ENCODE peak calls at places on chromosomes 12 and 14, in seven cellular contexts. J is breast epithelium, P is K562, T is Panc1, O is HepG2, M is stomach, A is upper lobe of left lung. N is an unnamed sample. For H3K9me3, the result is how much of the 10 kb centered on the place peaks cover.

GRCh38 chr14:88063807-88064206 is 58.9 kb downstream of the GPR65 start:
- DNase-seq in O (no peak), A (no peak), P (peak), J (no peak), M (no peak), T (no peak), N (no peak)

GRCh38 chr12:117963836-117964235 is 5.0 kb downstream of the KSR2 start:
- DNase-seq in O (no peak), P (no peak), M (no peak), A (no peak), J (no peak), T (no peak), N (no peak)

GRCh38 chr12:104668274-104668718 is 211.5 kb downstream of the CHST11 start:
- DNase-seq in M (no peak), A (no peak), T (no peak), P (peak), J (no peak), O (no peak), N (no peak)

GRCh38 chr14:68759912-68760311 is 33.0 kb downstream of the ZFP36L1 start:
- DNase-seq in M (no peak), J (no peak), P (no peak), O (no peak), A (no peak), T (no peak), N (no peak)

GRCh38 chr14:45811155-45811554 is 558.2 kb upstream of the MIS18BP1 start:
- DNase-seq in P (no peak), A (no peak), T (no peak), M (no peak), J (no peak), O (no peak), N (no peak)

GRCh38 chr12:123153906-123154305 is 3.0 kb upstream of the PITPNM2 start:
- DNase-seq in O (no peak), P (no peak), A (no peak), J (no peak), M (no peak), T (no peak), N (no peak)

GRCh38 chr12:46660276-46660675 is 165.5 kb downstream of the SLC38A4 start:
- DNase-seq in P (no peak), M (no peak), O (no peak), J (no peak), A (no peak), T (no peak), N (no peak)

GRCh38 chr12:32568241-32568640 is 110.9 kb upstream of the DNM1L start:
- DNase-seq in T (peak), A (no peak), J (no peak), P (no peak), M (no peak), O (peak), N (no peak)

GRCh38 chr14:68633131-68633991 is 159.5 kb downstream of the ZFP36L1 start:
- DNase-seq in M (no peak), A (no peak), O (no peak), P (no peak), T (no peak), J (no peak), N (peak)

GRCh38 chr12:54173906-54174471 is 14.8 kb downstream of the SMUG1 start:
- DNase-seq in M (no peak), A (no peak), J (no peak), T (no peak), O (no peak), P (no peak), N (no peak)

GRCh38 chr12:50955288-50955687 is 2.9 kb downstream of the HIGD1C start:
- DNase-seq in O (no peak), A (no peak), M (no peak), T (no peak), P (no peak), J (no peak), N (no peak)

GRCh38 chr14:93962701-93963601 is 13.4 kb downstream of the ASB2 start:
- DNase-seq in P (no peak), A (no peak), J (no peak), M (no peak), T (no peak), O (no peak), N (no peak)

GRCh38 chr12:131047789-131048610 is 94.3 kb downstream of the ADGRD1 start:
- DNase-seq in A (peak), O (no peak), J (no peak), T (no peak), M (no peak), P (no peak), N (no peak)

GRCh38 chr12:11622774-11623375 is 26.6 kb upstream of the ETV6 start:
- DNase-seq in O (no peak), A (no peak), T (no peak), P (no peak), M (no peak), J (no peak), N (no peak)

GRCh38 chr12:42589465-42590323 is at the start of gene PRICKLE1:
- DNase-seq in J (no peak), M (peak), T (no peak), O (no peak), A (peak), P (peak), N (no peak)

GRCh38 chr14:94009767-94010166 is 12.7 kb downstream of the CCDC197 start:
- DNase-seq in M (no peak), P (no peak), T (no peak), A (no peak), O (no peak), J (no peak), N (no peak)

GRCh38 chr14:88168498-88169165 is 154.4 kb downstream of the KCNK10 start:
- DNase-seq in J (no peak), O (peak), P (peak), A (peak), T (peak), M (peak), N (no peak)

GRCh38 chr12:65877836-65878235 is 53.6 kb downstream of the HMGA2 start:
- DNase-seq in T (no peak), J (no peak), P (no peak), M (no peak), A (no peak), O (no peak), N (no peak)

GRCh38 chr14:65208548-65208947 is 106.2 kb upstream of the MAX start:
- DNase-seq in J (no peak), M (no peak), A (peak), O (no peak), P (no peak), T (no peak), N (no peak)

GRCh38 chr12:100593490-100593889 is 20.0 kb downstream of the GAS2L3 start:
- DNase-seq in P (no peak), T (no peak), J (no peak), O (peak), A (no peak), M (no peak), N (no peak)

GRCh38 chr14:104724407-104724980 is 465 bp downstream of the ADSS1 start:
- DNase-seq in P (peak), A (no peak), O (no peak), T (no peak), M (peak), J (no peak), N (no peak)

GRCh38 chr12:117494833-117495714 is 133.6 kb upstream of the NOS1 start:
- DNase-seq in P (no peak), J (no peak), O (peak), A (no peak), M (peak), T (no peak), N (no peak)

GRCh38 chr14:100861188-100861936 is 35.4 kb downstream of the MEG3 start:
- DNase-seq in T (no peak), P (no peak), M (no peak), A (peak), J (no peak), O (no peak), N (no peak)

GRCh38 chr12:43893670-43894069 is 57.8 kb downstream of the TMEM117 start:
- DNase-seq in A (no peak), J (no peak), T (no peak), M (no peak), P (no peak), O (no peak), N (no peak)

GRCh38 chr12:108807476-108807875 is 49.9 kb downstream of the SSH1 start:
- DNase-seq in O (no peak), J (no peak), P (no peak), M (no peak), T (no peak), A (peak), N (no peak)

GRCh38 chr12:18332173-18332572 is 70.9 kb downstream of the PIK3C2G start:
- DNase-seq in T (no peak), J (no peak), P (no peak), A (no peak), O (no peak), M (no peak), N (no peak)

GRCh38 chr14:61489002-61489401 is 167.6 kb downstream of the PRKCH start:
- DNase-seq in A (no peak), P (peak), J (no peak), O (no peak), T (no peak), M (no peak), N (no peak)

GRCh38 chr12:30795410-30795659 is 40.6 kb upstream of the CAPRIN2 start:
- DNase-seq in J (no peak), O (no peak), M (no peak), P (no peak), A (no peak), T (no peak), N (no peak)

GRCh38 chr12:75196865-75197264 is 12.8 kb downstream of the KCNC2 start:
- DNase-seq in A (no peak), M (no peak), J (no peak), T (no peak), O (no peak), P (no peak), N (no peak)

GRCh38 chr12:31033146-31033545 is 40.5 kb upstream of the DDX11 start:
- DNase-seq in P (no peak), A (no peak), M (no peak), O (no peak), J (no peak), T (no peak), N (peak)

GRCh38 chr12:57454566-57455373 is at the start of gene INHBE:
- DNase-seq in T (no peak), J (no peak), P (peak), M (no peak), A (no peak), O (peak), N (no peak)

GRCh38 chr14:65035049-65035448 is 48.4 kb downstream of the FNTB start:
- DNase-seq in T (no peak), P (no peak), M (peak), O (no peak), J (no peak), A (peak), N (no peak)

GRCh38 chr12:65602579-65603295 is 221.5 kb upstream of the HMGA2 start:
- DNase-seq in A (peak), J (peak), O (peak), M (peak), T (peak), P (peak), N (no peak)

GRCh38 chr12:94429191-94429590 is 30.5 kb downstream of the CEP83 start:
- DNase-seq in T (no peak), A (no peak), O (no peak), P (no peak), J (no peak), M (no peak), N (no peak)

GRCh38 chr12:56188786-56189335 is 422 bp downstream of the SMARCC2 start:
- DNase-seq in M (no peak), J (no peak), P (peak), T (no peak), O (no peak), A (no peak), N (no peak)

GRCh38 chr14:79161576-79161975 is 991.4 kb downstream of the NRXN3 start:
- DNase-seq in A (no peak), P (no peak), T (no peak), J (no peak), O (no peak), M (no peak), N (no peak)

GRCh38 chr12:84730561-84731162 is 181.9 kb downstream of the SLC6A15 start:
- DNase-seq in O (no peak), A (no peak), P (no peak), M (no peak), T (no peak), J (no peak), N (no peak)

DNA sequence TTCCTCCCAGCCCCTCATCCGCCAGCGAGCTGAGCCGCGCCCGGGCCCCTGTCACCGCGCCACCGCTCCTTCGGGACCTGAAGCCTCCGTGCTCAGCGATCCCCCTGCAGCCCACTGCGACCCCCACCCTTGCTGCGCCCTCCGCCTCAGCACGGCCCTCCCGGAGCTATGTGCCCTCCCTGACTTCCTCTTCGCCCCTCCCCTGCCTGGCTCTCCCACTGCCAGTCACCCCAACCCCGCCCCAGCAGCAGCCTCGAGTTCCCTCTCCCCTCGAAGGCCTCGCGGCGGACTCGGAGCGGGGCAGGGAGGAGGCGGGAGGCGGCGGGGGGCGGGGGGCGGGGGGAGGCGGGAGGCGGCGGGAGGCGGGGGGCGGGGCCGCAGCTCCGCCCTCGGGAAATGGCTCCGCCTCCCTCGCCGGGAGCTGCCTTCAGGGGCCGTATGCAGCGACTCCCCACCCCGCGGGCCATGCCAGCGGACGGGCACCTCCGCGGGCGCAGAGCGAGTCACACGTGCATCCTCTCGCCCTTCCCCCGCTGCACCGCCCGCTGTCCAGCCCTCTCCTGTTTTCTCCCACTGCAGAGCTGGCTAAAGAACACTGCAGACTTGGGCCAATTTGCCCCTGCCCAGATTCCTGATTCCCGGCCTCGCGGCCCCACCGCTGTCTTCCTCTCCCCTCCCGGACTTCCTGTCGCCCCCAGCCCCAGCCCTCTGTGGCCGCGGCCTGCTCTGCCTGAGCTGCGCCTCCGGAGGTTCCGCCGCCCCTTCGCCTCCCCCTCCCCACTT is 29.1 kb upstream of the ADIPOR2 start:
- DNase-seq in M (peak), T (peak), J (peak), A (peak), P (peak), O (peak), N (peak)
- TF ChIP-seq POLR2AphosphoS5 in M (peak), T (peak), J (peak), A (peak), P (peak), O (peak), N (peak)

DNA sequence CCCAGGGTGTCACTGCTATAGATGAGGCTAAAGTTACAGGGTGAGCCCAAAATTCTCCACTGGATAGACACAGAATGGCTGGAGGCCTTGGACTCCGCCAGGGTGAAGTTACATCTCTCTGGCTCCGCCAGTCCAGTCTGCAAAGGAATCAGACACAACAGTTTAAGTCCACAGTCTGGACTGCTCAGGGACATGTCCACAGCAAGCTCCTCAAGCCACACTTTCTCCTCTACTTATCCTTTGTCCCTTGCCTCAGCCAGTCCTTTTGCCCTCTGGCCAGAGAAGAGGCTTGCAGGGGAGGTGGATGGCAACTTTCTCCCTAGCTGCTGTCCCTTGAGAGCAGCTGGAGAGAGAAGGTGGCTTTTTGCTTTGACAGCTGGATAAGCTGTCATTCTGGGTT is 28.0 kb downstream of the PTPRB start:
- DNase-seq in O (no peak), A (no peak), T (no peak), J (no peak), M (no peak), P (no peak), N (no peak)
- H3K27ac ChIP-seq in O (no peak), A (peak), T (no peak), J (peak), M (no peak), P (no peak), N (peak)

GRCh38 chr12:34345801-34346200 is 323.5 kb downstream of the ALG10 start:
- DNase-seq in J (no peak), A (no peak), O (no peak), T (no peak), P (peak), M (no peak), N (no peak)
- H3K9me3 ChIP-seq in J (half or more), A (half or more), O (under half), T (under half), P (under half), M (under half), N (under half)

DNA sequence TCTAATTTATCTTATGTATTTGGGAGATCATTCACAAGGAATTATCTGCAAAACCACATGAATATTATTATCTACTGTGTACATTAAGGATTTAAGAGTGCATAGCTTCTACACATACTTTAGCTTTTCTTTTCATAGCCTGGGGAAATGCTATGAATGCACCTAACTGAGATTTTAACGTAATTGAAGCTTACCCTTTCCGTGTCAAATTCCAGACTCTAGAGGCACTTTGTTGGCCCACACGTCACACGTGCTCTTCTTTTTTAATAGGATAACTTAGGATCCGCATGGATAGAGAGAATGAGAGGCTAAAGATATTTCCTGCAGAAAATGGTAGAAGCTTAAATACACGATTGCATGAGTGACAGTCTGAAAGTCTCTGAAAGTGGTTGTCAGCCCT is 481.1 kb downstream of the PCNX1 start:
- DNase-seq in O (no peak), T (no peak), M (no peak), P (no peak), J (no peak), A (no peak), N (no peak)
- TF ChIP-seq POLR2AphosphoS5 in O (no peak), T (no peak), M (no peak), P (no peak), J (no peak), A (no peak), N (no peak)

GRCh38 chr14:28083456-28083855 is 683.1 kb upstream of the FOXG1 start:
- DNase-seq in A (no peak), M (no peak), O (no peak), J (no peak), T (no peak), P (no peak), N (no peak)
- H3K27ac ChIP-seq in A (no peak), M (no peak), O (no peak), J (no peak), T (no peak), P (no peak), N (no peak)

GRCh38 chr12:124779161-124780141 is 84.2 kb downstream of the SCARB1 start:
- DNase-seq in J (no peak), O (no peak), M (no peak), T (no peak), A (peak), P (no peak), N (no peak)
- H3K9me3 ChIP-seq in J (under half), O (under half), M (under half), T (under half), A (under half), P (under half), N (under half)

GRCh38 chr14:36901846-36902245 is 240.2 kb downstream of the PAX9 start:
- DNase-seq in M (no peak), T (no peak), O (no peak), P (no peak), J (no peak), A (no peak), N (no peak)
- TF ChIP-seq POLR2AphosphoS5 in M (no peak), T (no peak), O (no peak), P (no peak), J (no peak), A (no peak), N (no peak)

N was measured in esophagus muscularis mucosa.